ENCODE peak calls at places on chromosomes 4 and X, in nine cellular contexts. One of them, this sample, is unnamed.

GRCh38 chr4:134935320-134935719 is 733.7 kb upstream of the PABPC4L start:
- DNase-seq in BJ: no peak
- DNase-seq in CD8-positive, alpha-beta memory T cell: no peak
- DNase-seq in sigmoid colon: no peak
- DNase-seq in DND-41: peak; percentile 50
- DNase-seq in GM23248: peak; percentile 15
- DNase-seq in adrenal gland: no peak
- DNase-seq in gastrocnemius medialis: no peak
- DNase-seq in aorta: no peak
- DNase-seq in this sample: peak; percentile 63

GRCh38 chr4:79281577-79282359 is 44.1 kb downstream of the NAA11 start:
- DNase-seq in BJ: no peak
- DNase-seq in CD8-positive, alpha-beta memory T cell: no peak
- DNase-seq in sigmoid colon: no peak
- DNase-seq in DND-41: no peak
- DNase-seq in GM23248: no peak
- DNase-seq in adrenal gland: no peak
- DNase-seq in gastrocnemius medialis: no peak
- DNase-seq in aorta: no peak
- DNase-seq in this sample: no peak

GRCh38 chr4:10529891-10530786 is 72.9 kb upstream of the ZNF518B start:
- DNase-seq in BJ: no peak
- DNase-seq in CD8-positive, alpha-beta memory T cell: no peak
- DNase-seq in sigmoid colon: no peak
- DNase-seq in DND-41: no peak
- DNase-seq in GM23248: no peak
- DNase-seq in adrenal gland: no peak
- DNase-seq in gastrocnemius medialis: no peak
- DNase-seq in aorta: no peak
- DNase-seq in this sample: no peak

GRCh38 chrX:134868766-134869495 is 121.9 kb upstream of the SMIM10 start:
- DNase-seq in BJ: peak; percentile 48
- DNase-seq in CD8-positive, alpha-beta memory T cell: no peak
- DNase-seq in sigmoid colon: no peak
- DNase-seq in DND-41: no peak
- DNase-seq in GM23248: peak; percentile 89
- DNase-seq in adrenal gland: no peak
- DNase-seq in gastrocnemius medialis: no peak
- DNase-seq in aorta: no peak
- DNase-seq in this sample: no peak

GRCh38 chr4:97394653-97395052 is 748.6 kb downstream of the STPG2 start:
- DNase-seq in BJ: no peak
- DNase-seq in CD8-positive, alpha-beta memory T cell: no peak
- DNase-seq in sigmoid colon: no peak
- DNase-seq in DND-41: no peak
- DNase-seq in GM23248: no peak
- DNase-seq in adrenal gland: no peak
- DNase-seq in gastrocnemius medialis: no peak
- DNase-seq in aorta: no peak
- DNase-seq in this sample: no peak

GRCh38 chr4:37976513-37976912 is 16.3 kb downstream of the PTTG2 start:
- DNase-seq in BJ: no peak
- DNase-seq in CD8-positive, alpha-beta memory T cell: no peak
- DNase-seq in sigmoid colon: no peak
- DNase-seq in DND-41: no peak
- DNase-seq in GM23248: peak; percentile 34
- DNase-seq in adrenal gland: no peak
- DNase-seq in gastrocnemius medialis: no peak
- DNase-seq in aorta: no peak
- DNase-seq in this sample: no peak

GRCh38 chr4:22463179-22463578 is 52.7 kb downstream of the ADGRA3 start:
- DNase-seq in BJ: no peak
- DNase-seq in CD8-positive, alpha-beta memory T cell: no peak
- DNase-seq in sigmoid colon: no peak
- DNase-seq in DND-41: no peak
- DNase-seq in GM23248: no peak
- DNase-seq in adrenal gland: no peak
- DNase-seq in gastrocnemius medialis: no peak
- DNase-seq in aorta: no peak
- DNase-seq in this sample: no peak

GRCh38 chr4:167114416-167114971 is 119.8 kb downstream of the SPOCK3 start:
- DNase-seq in BJ: no peak
- DNase-seq in CD8-positive, alpha-beta memory T cell: no peak
- DNase-seq in sigmoid colon: no peak
- DNase-seq in DND-41: no peak
- DNase-seq in GM23248: no peak
- DNase-seq in adrenal gland: no peak
- DNase-seq in gastrocnemius medialis: no peak
- DNase-seq in aorta: no peak
- DNase-seq in this sample: no peak

GRCh38 chr4:38124961-38125360 is 164.8 kb downstream of the PTTG2 start:
- DNase-seq in BJ: no peak
- DNase-seq in CD8-positive, alpha-beta memory T cell: no peak
- DNase-seq in sigmoid colon: no peak
- DNase-seq in DND-41: no peak
- DNase-seq in GM23248: no peak
- DNase-seq in adrenal gland: no peak
- DNase-seq in gastrocnemius medialis: no peak
- DNase-seq in aorta: no peak
- DNase-seq in this sample: no peak

GRCh38 chr4:6887591-6888371 is 21.8 kb upstream of the TBC1D14 start:
- DNase-seq in BJ: no peak
- DNase-seq in CD8-positive, alpha-beta memory T cell: no peak
- DNase-seq in sigmoid colon: no peak
- DNase-seq in DND-41: no peak
- DNase-seq in GM23248: no peak
- DNase-seq in adrenal gland: no peak
- DNase-seq in gastrocnemius medialis: no peak
- DNase-seq in aorta: no peak
- DNase-seq in this sample: no peak

GRCh38 chrX:357693-358471 is 28.8 kb downstream of the PPP2R3B start:
- DNase-seq in BJ: no peak
- DNase-seq in CD8-positive, alpha-beta memory T cell: peak; percentile 72
- DNase-seq in sigmoid colon: no peak
- DNase-seq in DND-41: peak; percentile 70
- DNase-seq in GM23248: peak; percentile 51
- DNase-seq in adrenal gland: no peak
- DNase-seq in gastrocnemius medialis: no peak
- DNase-seq in aorta: peak; percentile 38
- DNase-seq in this sample: no peak

GRCh38 chr4:139167774-139168444 is 9.1 kb downstream of the ELF2 start:
- DNase-seq in BJ: no peak
- DNase-seq in CD8-positive, alpha-beta memory T cell: no peak
- DNase-seq in sigmoid colon: no peak
- DNase-seq in DND-41: no peak
- DNase-seq in GM23248: peak; percentile 75
- DNase-seq in adrenal gland: no peak
- DNase-seq in gastrocnemius medialis: no peak
- DNase-seq in aorta: no peak
- DNase-seq in this sample: no peak

GRCh38 chr4:88008133-88008621 is 742 bp downstream of the PKD2 start:
- DNase-seq in BJ: no peak
- DNase-seq in CD8-positive, alpha-beta memory T cell: no peak
- DNase-seq in sigmoid colon: peak; percentile 75
- DNase-seq in DND-41: peak; percentile 51
- DNase-seq in GM23248: peak; percentile 80
- DNase-seq in adrenal gland: peak; percentile 53
- DNase-seq in gastrocnemius medialis: no peak
- DNase-seq in aorta: peak; percentile 69
- DNase-seq in this sample: peak; percentile 66

GRCh38 chr4:73257995-73258667 is 467 bp downstream of the ANKRD17 start:
- DNase-seq in BJ: no peak
- DNase-seq in CD8-positive, alpha-beta memory T cell: peak; percentile 83
- DNase-seq in sigmoid colon: no peak
- DNase-seq in DND-41: peak; percentile 42
- DNase-seq in GM23248: peak; percentile 67
- DNase-seq in adrenal gland: peak; percentile 46
- DNase-seq in gastrocnemius medialis: peak; percentile 44
- DNase-seq in aorta: peak; percentile 58
- DNase-seq in this sample: peak; percentile 53

GRCh38 chr4:145808021-145808650 is 128.2 kb downstream of the C4orf51 start:
- DNase-seq in BJ: peak; percentile 79
- DNase-seq in CD8-positive, alpha-beta memory T cell: no peak
- DNase-seq in sigmoid colon: no peak
- DNase-seq in DND-41: no peak
- DNase-seq in GM23248: peak; percentile 97
- DNase-seq in adrenal gland: peak; percentile 30
- DNase-seq in gastrocnemius medialis: no peak
- DNase-seq in aorta: no peak
- DNase-seq in this sample: peak; percentile 69

GRCh38 chrX:106955004-106955772 is 35.0 kb downstream of the CLDN2 start:
- DNase-seq in BJ: peak; percentile 23
- DNase-seq in CD8-positive, alpha-beta memory T cell: no peak
- DNase-seq in sigmoid colon: no peak
- DNase-seq in DND-41: no peak
- DNase-seq in GM23248: peak; percentile 56
- DNase-seq in adrenal gland: no peak
- DNase-seq in gastrocnemius medialis: no peak
- DNase-seq in aorta: no peak
- DNase-seq in this sample: peak; percentile 8

GRCh38 chrX:115413246-115413878 is 123.8 kb downstream of the LUZP4 start:
- DNase-seq in BJ: no peak
- DNase-seq in CD8-positive, alpha-beta memory T cell: no peak
- DNase-seq in sigmoid colon: no peak
- DNase-seq in DND-41: no peak
- DNase-seq in GM23248: peak; percentile 52
- DNase-seq in adrenal gland: no peak
- DNase-seq in gastrocnemius medialis: no peak
- DNase-seq in aorta: no peak
- DNase-seq in this sample: no peak

GRCh38 chr4:15294202-15294601 is 133.6 kb upstream of the C1QTNF7 start:
- DNase-seq in BJ: no peak
- DNase-seq in CD8-positive, alpha-beta memory T cell: no peak
- DNase-seq in sigmoid colon: no peak
- DNase-seq in DND-41: no peak
- DNase-seq in GM23248: no peak
- DNase-seq in adrenal gland: no peak
- DNase-seq in gastrocnemius medialis: no peak
- DNase-seq in aorta: no peak
- DNase-seq in this sample: peak; percentile 7

GRCh38 chr4:172173206-172173605 is 360.0 kb downstream of the GALNTL6 start:
- DNase-seq in BJ: no peak
- DNase-seq in CD8-positive, alpha-beta memory T cell: no peak
- DNase-seq in sigmoid colon: no peak
- DNase-seq in DND-41: no peak
- DNase-seq in GM23248: peak; percentile 10
- DNase-seq in adrenal gland: no peak
- DNase-seq in gastrocnemius medialis: no peak
- DNase-seq in aorta: no peak
- DNase-seq in this sample: no peak

GRCh38 chr4:13656569-13656988 is 29.1 kb upstream of the BOD1L1 start:
- DNase-seq in BJ: no peak
- DNase-seq in CD8-positive, alpha-beta memory T cell: peak; percentile 53
- DNase-seq in sigmoid colon: peak; percentile 66
- DNase-seq in DND-41: peak; percentile 38
- DNase-seq in GM23248: peak; percentile 88
- DNase-seq in adrenal gland: peak; percentile 46
- DNase-seq in gastrocnemius medialis: peak; percentile 14
- DNase-seq in aorta: peak; percentile 65
- DNase-seq in this sample: peak; percentile 40

DNA sequence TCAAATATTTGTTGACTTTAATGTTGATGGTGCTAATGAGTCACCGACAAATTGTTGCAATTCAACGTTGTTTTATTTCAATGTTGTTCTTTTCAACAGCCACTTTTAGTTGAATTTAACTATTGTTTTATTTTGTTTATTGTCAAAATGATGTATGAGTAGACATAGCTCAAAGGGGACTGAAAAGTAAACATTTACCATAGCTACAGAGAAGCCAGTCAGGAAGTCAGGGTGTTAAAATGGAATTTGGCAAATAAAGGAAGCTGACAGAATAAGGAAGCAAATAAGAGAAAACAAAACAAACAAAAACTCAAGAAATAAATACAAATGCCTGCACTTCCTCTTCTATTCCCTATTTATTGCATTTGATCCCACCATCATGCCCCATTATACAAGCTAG is 648.4 kb upstream of the HTR2C start:
- DNase-seq in BJ: no peak
- DNase-seq in CD8-positive, alpha-beta memory T cell: no peak
- DNase-seq in sigmoid colon: no peak
- DNase-seq in DND-41: no peak
- DNase-seq in GM23248: no peak
- DNase-seq in adrenal gland: no peak
- DNase-seq in gastrocnemius medialis: no peak
- DNase-seq in aorta: no peak
- DNase-seq in this sample: no peak
- H3K27me3 ChIP-seq in BJ: no peaks in the 10 kb centered on the region
- H3K27me3 ChIP-seq in CD8-positive, alpha-beta memory T cell: no peaks in the 10 kb centered on the region
- H3K27me3 ChIP-seq in sigmoid colon: no peaks in the 10 kb centered on the region
- H3K27me3 ChIP-seq in DND-41: no peaks in the 10 kb centered on the region
- H3K27me3 ChIP-seq in GM23248: no peaks in the 10 kb centered on the region
- H3K27me3 ChIP-seq in adrenal gland: peaks cover 14% of the 10 kb centered on the region
- H3K27me3 ChIP-seq in gastrocnemius medialis: peaks cover 5% of the 10 kb centered on the region
- H3K27me3 ChIP-seq in aorta: no peaks in the 10 kb centered on the region
- H3K27me3 ChIP-seq in this sample: no peaks in the 10 kb centered on the region

GRCh38 chr4:60989141-60989540 is 211.0 kb upstream of the ADGRL3 start:
- DNase-seq in BJ: no peak
- DNase-seq in CD8-positive, alpha-beta memory T cell: no peak
- DNase-seq in sigmoid colon: no peak
- DNase-seq in DND-41: no peak
- DNase-seq in GM23248: no peak
- DNase-seq in adrenal gland: no peak
- DNase-seq in gastrocnemius medialis: no peak
- DNase-seq in aorta: no peak
- DNase-seq in this sample: no peak
- H3K27me3 ChIP-seq in BJ: no peaks in the 10 kb centered on the region
- H3K27me3 ChIP-seq in CD8-positive, alpha-beta memory T cell: no peaks in the 10 kb centered on the region
- H3K27me3 ChIP-seq in sigmoid colon: no peaks in the 10 kb centered on the region
- H3K27me3 ChIP-seq in DND-41: no peaks in the 10 kb centered on the region
- H3K27me3 ChIP-seq in GM23248: no peaks in the 10 kb centered on the region
- H3K27me3 ChIP-seq in adrenal gland: no peaks in the 10 kb centered on the region
- H3K27me3 ChIP-seq in gastrocnemius medialis: no peaks in the 10 kb centered on the region
- H3K27me3 ChIP-seq in aorta: no peaks in the 10 kb centered on the region
- H3K27me3 ChIP-seq in this sample: no peaks in the 10 kb centered on the region

DNA sequence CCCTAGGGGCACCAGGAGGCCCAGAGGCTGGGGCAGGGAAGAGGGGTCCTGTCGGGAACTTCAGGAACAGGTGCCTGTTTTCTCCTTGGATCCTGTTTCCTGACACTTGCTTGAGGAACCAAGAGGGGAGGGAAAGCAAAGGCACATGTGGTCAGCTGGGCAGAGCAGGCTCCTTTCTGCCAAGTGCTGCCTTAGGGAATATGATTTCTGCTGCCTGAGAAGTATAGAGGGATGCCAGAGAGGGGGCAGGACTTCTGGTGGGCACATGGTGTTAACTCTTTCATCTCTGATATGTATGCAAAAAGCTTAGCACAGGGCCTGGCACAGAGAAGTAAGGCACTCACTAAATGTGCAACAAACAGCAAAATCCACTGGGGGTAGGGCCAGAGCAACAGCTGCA is 51.2 kb upstream of the PJA1 start:
- DNase-seq in BJ: no peak
- DNase-seq in CD8-positive, alpha-beta memory T cell: no peak
- DNase-seq in sigmoid colon: peak; percentile 53
- DNase-seq in DND-41: no peak
- DNase-seq in GM23248: no peak
- DNase-seq in adrenal gland: no peak
- DNase-seq in gastrocnemius medialis: no peak
- DNase-seq in aorta: no peak
- DNase-seq in this sample: no peak
- H3K27me3 ChIP-seq in BJ: no peaks in the 10 kb centered on the region
- H3K27me3 ChIP-seq in CD8-positive, alpha-beta memory T cell: no peaks in the 10 kb centered on the region
- H3K27me3 ChIP-seq in sigmoid colon: no peaks in the 10 kb centered on the region
- H3K27me3 ChIP-seq in DND-41: no peaks in the 10 kb centered on the region
- H3K27me3 ChIP-seq in GM23248: no peaks in the 10 kb centered on the region
- H3K27me3 ChIP-seq in adrenal gland: peaks cover 14% of the 10 kb centered on the region
- H3K27me3 ChIP-seq in gastrocnemius medialis: no peaks in the 10 kb centered on the region
- H3K27me3 ChIP-seq in aorta: no peaks in the 10 kb centered on the region
- H3K27me3 ChIP-seq in this sample: no peaks in the 10 kb centered on the region

GRCh38 chr4:75881476-75881875 is 20.8 kb downstream of the PPEF2 start:
- DNase-seq in BJ: no peak
- DNase-seq in CD8-positive, alpha-beta memory T cell: no peak
- DNase-seq in sigmoid colon: no peak
- DNase-seq in DND-41: no peak
- DNase-seq in GM23248: no peak
- DNase-seq in adrenal gland: no peak
- DNase-seq in gastrocnemius medialis: no peak
- DNase-seq in aorta: no peak
- DNase-seq in this sample: no peak
- H3K27me3 ChIP-seq in BJ: peaks cover 1% of the 10 kb centered on the region
- H3K27me3 ChIP-seq in CD8-positive, alpha-beta memory T cell: no peaks in the 10 kb centered on the region
- H3K27me3 ChIP-seq in sigmoid colon: no peaks in the 10 kb centered on the region
- H3K27me3 ChIP-seq in DND-41: no peaks in the 10 kb centered on the region
- H3K27me3 ChIP-seq in GM23248: peaks cover 21% of the 10 kb centered on the region
- H3K27me3 ChIP-seq in adrenal gland: no peaks in the 10 kb centered on the region
- H3K27me3 ChIP-seq in gastrocnemius medialis: no peaks in the 10 kb centered on the region
- H3K27me3 ChIP-seq in aorta: no peaks in the 10 kb centered on the region
- H3K27me3 ChIP-seq in this sample: peaks cover 4% of the 10 kb centered on the region

This sample was measured in BE2C.